ENCODE peak calls at places on chromosomes 12 and 14, in ten cellular contexts. T is A549, J is lower lobe of right lung, Q is IMR-90, V is hepatocyte, C is stomach, U is cardiac muscle cell, H is Peyer's patch, K is neural progenitor cell, W is suprapubic skin. E is an unnamed sample.

GRCh38 chr14:32635103-32635719 is 303.5 kb upstream of the NPAS3 start:
- DNase-seq in U (peak; percentile 64), C (no peak), V (no peak), H (no peak), K (no peak), Q (peak; percentile 57), W (no peak), J (no peak), T (no peak), E (no peak)

GRCh38 chr12:110585231-110585799 is 2.2 kb upstream of the PPTC7 start:
- DNase-seq in V (peak; percentile 16), H (no peak), J (no peak), C (no peak), W (no peak), Q (peak; percentile 32), U (peak; percentile 57), T (no peak), K (peak; percentile 44), E (no peak)

GRCh38 chr12:49482095-49483051 is 56.5 kb upstream of the KCNH3 start:
- DNase-seq in J (no peak), U (no peak), T (no peak), V (no peak), Q (peak; percentile 39), H (no peak), C (no peak), K (no peak), W (no peak), E (no peak)

GRCh38 chr12:14691560-14691959 is 4.8 kb downstream of the GUCY2C start:
- DNase-seq in Q (no peak), H (no peak), V (no peak), J (peak; percentile 59), C (peak; percentile 53), U (no peak), T (no peak), K (no peak), W (peak; percentile 70), E (no peak)

GRCh38 chr14:88868558-88869159 is 44.2 kb downstream of the TTC8 start:
- DNase-seq in U (peak; percentile 15), Q (peak; percentile 23), J (no peak), C (no peak), W (no peak), H (no peak), K (no peak), V (peak; percentile 19), T (peak; percentile 23), E (no peak)

GRCh38 chr14:35576260-35576659 is 42.3 kb downstream of the INSM2 start:
- DNase-seq in H (no peak), J (no peak), K (no peak), V (peak; percentile 5), C (no peak), W (no peak), Q (peak; percentile 6), T (no peak), U (peak; percentile 40), E (no peak)

GRCh38 chr12:109738878-109739665 is 25.4 kb downstream of the FAM222A start:
- DNase-seq in U (no peak), W (peak; percentile 40), K (no peak), T (no peak), Q (peak; percentile 1), H (peak; percentile 23), V (no peak), J (peak; percentile 33), C (peak; percentile 17), E (no peak)

GRCh38 chr12:132238487-132239248 is 90.7 kb downstream of the GALNT9 start:
- DNase-seq in H (no peak), K (no peak), J (peak; percentile 42), T (peak; percentile 47), V (no peak), W (no peak), Q (no peak), U (peak; percentile 11), C (no peak), E (no peak)

GRCh38 chr12:88578274-88578673 is 2.0 kb downstream of the KITLG start:
- DNase-seq in W (no peak), T (no peak), H (no peak), U (no peak), J (no peak), Q (no peak), V (no peak), K (peak; percentile 63), C (no peak), E (no peak)

GRCh38 chr12:5439333-5439732 is 7.4 kb downstream of the NTF3 start:
- DNase-seq in W (no peak), V (no peak), Q (peak; percentile 24), J (no peak), T (no peak), K (peak; percentile 15), C (no peak), U (no peak), H (no peak), E (no peak)

GRCh38 chr12:93536766-93537515 is 35.5 kb upstream of the SOCS2 start:
- DNase-seq in C (no peak), Q (peak; percentile 23), W (no peak), U (no peak), T (no peak), H (no peak), J (no peak), V (no peak), K (no peak), E (no peak)

GRCh38 chr12:39392154-39392925 is 50.6 kb downstream of the KIF21A start:
- DNase-seq in Q (no peak), U (no peak), V (peak; percentile 32), J (no peak), W (no peak), K (no peak), T (no peak), C (peak; percentile 34), H (no peak), E (peak; percentile 45)

GRCh38 chr12:67704071-67704470 is 55.5 kb downstream of the DYRK2 start:
- DNase-seq in C (no peak), V (no peak), J (no peak), H (no peak), K (no peak), U (no peak), T (no peak), W (no peak), Q (no peak), E (no peak)

GRCh38 chr14:94558842-94559241 is 2.4 kb upstream of the SERPINA4 start:
- DNase-seq in U (no peak), W (no peak), H (no peak), Q (no peak), T (no peak), C (no peak), K (no peak), J (no peak), V (no peak), E (no peak)

GRCh38 chr12:11517080-11517479 is 121.7 kb upstream of the PRB2 start:
- DNase-seq in J (no peak), T (no peak), Q (no peak), U (no peak), C (no peak), K (no peak), W (no peak), H (no peak), V (no peak), E (no peak)

GRCh38 chr12:87259405-87259804 is 769.8 kb downstream of the C12orf50 start:
- DNase-seq in V (no peak), J (no peak), C (no peak), K (no peak), Q (peak; percentile 37), W (no peak), T (no peak), H (no peak), U (peak; percentile 9), E (no peak)
- TF ChIP-seq CTCF in V (no peak), J (no peak), C (no peak), K (no peak), Q (no peak), W (no peak), T (no peak), H (no peak), U (no peak), E (no peak)

GRCh38 chr12:24997496-24997895 is 48.6 kb upstream of the BCAT1 start:
- DNase-seq in J (no peak), T (no peak), K (no peak), C (no peak), U (no peak), Q (no peak), V (no peak), W (no peak), H (no peak), E (no peak)
- H3K4me1 ChIP-seq in J (no peaks in the 10 kb centered on the region), T (no peaks in the 10 kb centered on the region), K (peaks cover 5% of the 10 kb centered on the region), C (no peaks in the 10 kb centered on the region), U (no peaks in the 10 kb centered on the region), Q (peaks cover 4% of the 10 kb centered on the region), V (no peaks in the 10 kb centered on the region), W (peaks cover 19% of the 10 kb centered on the region), H (no peaks in the 10 kb centered on the region), E (peaks cover 5% of the 10 kb centered on the region)

GRCh38 chr12:55724226-55724939 is 4.2 kb downstream of the RDH5 start:
- DNase-seq in W (peak; percentile 84), J (peak; percentile 77), K (peak; percentile 71), C (peak; percentile 76), H (peak; percentile 85), T (peak; percentile 82), U (peak; percentile 77), Q (peak; percentile 69), V (peak; percentile 79), E (peak; percentile 76)

GRCh38 chr12:55723516-55724225 is 3.5 kb downstream of the RDH5 start:
- DNase-seq in W (peak; percentile 63), K (no peak), J (no peak), Q (no peak), H (no peak), T (no peak), V (no peak), C (no peak), U (no peak), E (no peak)

GRCh38 chr12:55722948-55723347 is 2.8 kb downstream of the RDH5 start:
- DNase-seq in C (no peak), K (no peak), W (peak; percentile 54), T (no peak), H (no peak), J (no peak), U (no peak), Q (no peak), V (no peak), E (no peak)

GRCh38 chr12:55725556-55725955 is 3.3 kb downstream of the CD63 start:
- DNase-seq in Q (no peak), U (no peak), J (no peak), H (no peak), W (peak; percentile 44), T (no peak), V (no peak), K (no peak), C (no peak), E (no peak)

GRCh38 chr12:55724940-55725309 is 3.9 kb downstream of the CD63 start:
- DNase-seq in C (no peak), W (peak; percentile 59), J (no peak), K (no peak), V (no peak), T (no peak), U (no peak), H (no peak), Q (no peak), E (no peak)
- H3K4me3 ChIP-seq in C (no peak overlapping the region), W (no peak overlapping the region), J (no peak overlapping the region), K (no peak overlapping the region), V (no peak overlapping the region), T (no peak overlapping the region), U (no peak overlapping the region), H (no peak overlapping the region), Q (no peak overlapping the region), E (no peak overlapping the region)

DNA sequence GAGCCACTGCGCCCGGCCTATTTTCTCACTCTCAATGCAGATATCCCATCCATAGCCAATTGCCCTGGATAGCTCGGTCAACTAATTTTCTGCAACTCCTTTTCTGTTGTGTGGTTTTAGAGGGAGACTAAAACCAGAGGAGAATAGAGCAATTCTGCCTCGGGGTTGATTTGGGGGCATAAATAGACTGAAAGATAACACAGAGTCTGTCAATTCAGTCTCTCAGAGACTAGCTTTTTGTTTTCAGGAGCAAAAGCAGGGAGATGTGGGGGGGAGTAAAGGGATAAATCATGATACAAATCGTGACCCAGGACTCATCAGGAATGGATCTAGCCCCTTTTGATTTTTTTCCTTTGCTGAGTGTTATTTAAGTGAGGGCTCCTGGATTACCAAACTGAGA is 6.5 kb downstream of the COPZ1 start:
- DNase-seq in U (no peak), V (no peak), C (no peak), Q (no peak), J (no peak), K (no peak), T (no peak), H (no peak), W (no peak), E (no peak)
- TF ChIP-seq CTCF in U (no peak), V (no peak), C (no peak), Q (no peak), J (no peak), K (no peak), T (no peak), H (no peak), W (no peak), E (no peak)